ENCODE peak calls at places on chromosome 20, in ten cellular contexts. W, A, L, D, B, I, X, Q, R and O are unnamed samples.
A peak's percentile ranks its signal among the peaks of the same experiment; 100 is the strongest.

GRCh38 chr20:62804632-62805364 is at the start of gene OGFR:
- DNase-seq in R (peak; percentile 71), Q (no peak), B (peak; percentile 62), D (peak; percentile 74), L (no peak), I (peak; percentile 52), X (no peak), W (no peak), A (no peak), O (no peak)

GRCh38 chr20:50821994-50822393 is 27.1 kb downstream of the BCAS4 start:
- DNase-seq in B (no peak), A (no peak), W (no peak), R (no peak), Q (no peak), L (no peak), X (no peak), D (no peak), I (no peak), O (no peak)

GRCh38 chr20:25517124-25517523 is 68.2 kb downstream of the NINL start:
- DNase-seq in R (no peak), D (no peak), X (no peak), L (no peak), A (no peak), I (no peak), B (no peak), W (no peak), Q (no peak), O (no peak)

GRCh38 chr20:59583428-59584277 is 20.7 kb upstream of the PHACTR3 start:
- DNase-seq in I (no peak), Q (no peak), W (no peak), B (no peak), A (no peak), L (no peak), D (peak; percentile 65), X (no peak), R (no peak), O (no peak)

GRCh38 chr20:1619861-1620444 is at the start of gene SIRPB1:
- DNase-seq in D (no peak), W (no peak), Q (no peak), B (no peak), R (no peak), A (no peak), X (no peak), I (no peak), L (no peak), O (no peak)

GRCh38 chr20:31856516-31856915 is 11.1 kb upstream of the FOXS1 start:
- DNase-seq in B (no peak), D (no peak), L (no peak), I (no peak), X (no peak), W (no peak), A (no peak), Q (no peak), R (no peak), O (no peak)

GRCh38 chr20:61762208-61762710 is 303.4 kb downstream of the TAF4 start:
- DNase-seq in Q (no peak), W (no peak), L (no peak), R (no peak), I (no peak), B (no peak), D (peak; percentile 7), X (no peak), A (no peak), O (no peak)

GRCh38 chr20:3172933-3173581 is at the start of gene LZTS3:
- DNase-seq in Q (peak; percentile 36), B (peak; percentile 78), I (peak; percentile 54), X (no peak), L (peak; percentile 62), R (peak; percentile 85), D (peak; percentile 88), W (peak; percentile 87), A (no peak), O (no peak)

GRCh38 chr20:57126481-57127092 is 139.9 kb downstream of the BMP7 start:
- DNase-seq in R (no peak), Q (no peak), L (no peak), I (no peak), B (no peak), W (no peak), A (no peak), D (no peak), X (no peak), O (no peak)

GRCh38 chr20:1491281-1491840 is at the start of gene SIRPB2:
- DNase-seq in W (no peak), D (no peak), X (no peak), L (no peak), R (no peak), A (no peak), B (no peak), Q (no peak), I (no peak), O (no peak)

GRCh38 chr20:24157213-24157612 is 168.6 kb upstream of the GGTLC1 start:
- DNase-seq in A (no peak), X (no peak), Q (no peak), D (no peak), R (no peak), B (peak; percentile 11), I (no peak), L (no peak), W (no peak), O (no peak)